ENCODE peak calls at places on chromosomes 3 and 15, in four cellular contexts. P is RWPE1; V is PC-3; I is CD4-positive, alpha-beta T cell. T is an unnamed sample.

GRCh38 chr3:141710888-141711616 is 27.0 kb upstream of the RNF7 start:
- DNase-seq in I (no peak), V (peak), P (peak), T (no peak)

GRCh38 chr3:159637895-159638542 is 350.6 kb upstream of the IL12A start:
- DNase-seq in P (peak), I (no peak), V (peak), T (no peak)

GRCh38 chr3:187958432-187959003 is 195.4 kb upstream of the LPP start:
- DNase-seq in I (peak), P (no peak), V (no peak), T (peak)

GRCh38 chr3:109355625-109356441 is 18.5 kb upstream of the DPPA4 start:
- DNase-seq in P (no peak), V (no peak), I (no peak), T (no peak)

GRCh38 chr15:94198633-94199032 is 32.7 kb upstream of the MCTP2 start:
- DNase-seq in I (no peak), V (no peak), P (no peak), T (no peak)

GRCh38 chr3:119311191-119311925 is 17.2 kb downstream of the ARHGAP31 start:
- DNase-seq in P (peak), V (peak), I (no peak), T (no peak)

GRCh38 chr15:42085236-42085605 is 9.1 kb downstream of the PLA2G4D start:
- DNase-seq in V (peak), P (no peak), I (no peak), T (no peak)

GRCh38 chr3:184648726-184649125 is 63.1 kb downstream of the MAGEF1 start:
- DNase-seq in P (no peak), I (no peak), V (no peak), T (no peak)

GRCh38 chr3:59265566-59265965 is 215.7 kb upstream of the CFAP20DC start:
- DNase-seq in I (no peak), V (no peak), P (no peak), T (no peak)

GRCh38 chr3:151770941-151771340 is 37.2 kb downstream of the AADACL2 start:
- DNase-seq in V (peak), P (no peak), I (no peak), T (no peak)

GRCh38 chr3:35383216-35383615 is 256.1 kb upstream of the ARPP21 start:
- DNase-seq in P (no peak), V (no peak), I (no peak), T (no peak)

GRCh38 chr3:42270561-42270960 is 4.6 kb upstream of the CCK start:
- DNase-seq in V (no peak), I (no peak), P (no peak), T (no peak)

GRCh38 chr3:193168911-193169310 is 72.1 kb upstream of the PLAAT1 start:
- DNase-seq in I (no peak), V (no peak), P (no peak), T (no peak)

GRCh38 chr3:161559177-161559998 is 62.8 kb downstream of the OTOL1 start:
- DNase-seq in V (peak), P (peak), I (no peak), T (no peak)

GRCh38 chr3:98761656-98762229 is 1.4 kb upstream of the ST3GAL6 start:
- DNase-seq in I (no peak), P (no peak), V (no peak), T (no peak)

GRCh38 chr3:98765721-98766120 is 2.6 kb downstream of the ST3GAL6 start:
- DNase-seq in V (no peak), I (no peak), P (no peak), T (no peak)

GRCh38 chr3:98763076-98763475 is at the start of gene ST3GAL6:
- DNase-seq in I (no peak), V (no peak), P (no peak), T (no peak)

GRCh38 chr3:98764692-98765002 is 1.5 kb downstream of the ST3GAL6 start:
- DNase-seq in I (no peak), V (no peak), P (no peak), T (no peak)

DNA sequence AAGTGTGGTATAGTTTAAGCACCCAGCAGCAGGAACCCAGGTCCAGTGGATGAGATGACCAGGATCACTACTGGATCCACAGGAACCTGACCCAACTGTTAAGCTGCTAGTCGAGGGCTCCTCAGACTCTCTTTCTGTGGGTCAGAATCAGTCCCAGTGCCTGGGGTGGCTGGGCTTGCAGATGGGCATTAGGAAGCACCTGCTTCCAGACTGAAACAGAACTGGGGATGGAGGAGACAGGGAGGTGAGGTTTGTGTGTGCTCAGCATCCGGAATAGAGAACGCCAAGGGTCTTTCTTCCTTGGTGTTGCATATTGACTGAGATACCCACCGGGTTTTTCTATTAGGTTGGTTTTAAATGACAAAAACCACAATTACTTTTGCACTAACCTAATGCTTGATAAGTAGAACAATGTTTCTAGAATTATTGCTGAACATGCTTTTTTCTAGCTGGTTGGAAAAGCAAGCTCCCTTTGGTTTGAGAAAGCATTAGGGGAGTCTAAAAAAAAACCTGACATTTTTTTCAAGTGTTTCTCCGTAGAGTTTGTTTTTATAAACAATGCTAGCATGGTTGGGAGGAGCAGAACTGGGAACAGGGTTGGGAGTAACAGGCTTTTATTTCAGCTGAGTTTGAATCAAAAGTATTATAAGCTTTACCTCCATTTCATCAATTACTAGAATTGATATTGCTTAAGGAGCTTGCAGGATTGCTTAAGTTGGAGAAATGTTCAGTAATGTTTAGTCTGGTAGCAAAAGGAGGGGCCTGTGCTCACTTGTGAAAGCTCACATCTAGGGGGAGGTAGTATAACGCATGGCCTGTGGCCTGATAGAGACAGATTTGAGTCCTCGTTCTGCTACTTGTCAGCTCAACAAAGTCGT is 913 bp downstream of the ST3GAL6 start:
- DNase-seq in P (no peak), I (no peak), V (no peak), T (no peak)
- TF ChIP-seq CTCF in P (no peak), I (no peak), V (no peak), T (no peak)

DNA sequence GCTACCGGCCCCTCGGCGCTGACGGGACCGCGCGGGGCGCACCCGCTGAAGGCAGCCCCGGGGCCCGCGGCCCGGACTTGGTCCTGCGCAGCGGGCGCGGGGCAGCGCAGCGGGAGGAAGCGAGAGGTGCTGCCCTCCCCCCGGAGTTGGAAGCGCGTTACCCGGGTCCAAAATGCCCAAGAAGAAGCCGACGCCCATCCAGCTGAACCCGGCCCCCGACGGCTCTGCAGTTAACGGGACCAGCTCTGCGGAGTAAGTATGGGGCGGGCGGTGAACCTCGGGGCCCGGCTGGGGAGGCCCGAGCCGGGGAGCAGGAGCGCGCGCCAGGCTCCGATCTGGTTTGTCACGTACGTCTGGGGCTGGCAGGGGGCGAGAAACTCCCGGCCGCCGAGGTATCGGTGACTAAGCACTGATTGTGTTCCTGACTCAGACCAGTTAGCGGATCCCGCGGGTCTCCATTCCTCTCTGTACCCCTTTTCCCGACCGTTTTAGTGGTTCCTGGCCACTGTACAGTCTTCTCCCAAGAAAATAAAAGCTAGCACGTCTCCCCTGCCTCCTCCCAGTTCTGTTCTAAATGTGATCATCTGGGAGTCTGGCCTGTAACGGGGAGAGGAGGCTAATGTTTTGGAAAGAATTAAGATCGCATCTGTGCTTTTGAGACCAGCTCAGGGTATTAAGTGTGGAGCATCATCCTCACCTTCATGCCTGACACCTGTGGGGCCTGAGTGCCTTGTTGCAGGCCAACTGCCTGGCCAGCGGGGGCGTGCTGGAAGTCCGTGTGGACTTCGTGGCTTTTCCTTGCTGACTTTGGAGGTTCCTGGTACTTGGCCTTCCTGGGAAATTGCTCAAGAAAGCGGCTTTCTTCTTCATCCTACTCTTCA is 704 bp downstream of the MAP2K1 start:
- DNase-seq in V (peak), I (peak), P (peak), T (peak)
- TF ChIP-seq CTCF in V (peak), I (no peak), P (peak), T (no peak)

GRCh38 chr3:120420855-120421570 is 29.8 kb downstream of the FSTL1 start:
- DNase-seq in P (no peak), V (no peak), I (no peak), T (no peak)
- TF ChIP-seq CTCF in P (no peak), V (no peak), I (no peak), T (no peak)

DNA sequence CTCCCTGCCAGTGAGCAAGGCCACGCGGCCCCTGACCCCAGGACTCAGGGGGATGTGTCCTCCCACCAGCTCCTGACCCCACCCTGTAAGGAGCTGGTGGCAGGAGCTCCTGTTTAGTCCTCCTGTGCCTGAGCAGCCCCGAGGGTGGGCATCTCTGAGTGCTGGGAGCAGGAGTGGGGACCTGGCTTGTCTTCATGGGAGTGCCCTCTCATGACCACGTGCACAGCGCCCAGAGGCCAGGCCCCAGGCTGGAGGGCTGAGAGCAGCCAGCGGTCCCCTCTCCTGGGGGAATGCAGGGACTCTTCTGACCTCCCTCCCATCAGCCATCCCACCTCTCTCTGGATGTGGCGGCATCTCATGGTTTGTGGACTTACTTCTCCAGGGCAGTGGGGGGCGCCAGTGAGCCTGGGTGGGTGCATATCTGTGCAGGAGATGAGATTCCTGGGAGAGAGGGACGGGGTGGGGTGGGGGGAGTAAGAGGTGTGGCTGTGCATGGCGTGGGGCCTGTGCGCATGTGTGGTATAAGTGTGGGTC is 205.6 kb downstream of the TBC1D2B start:
- DNase-seq in V (no peak), I (no peak), P (no peak), T (no peak)
- TF ChIP-seq CTCF in V (peak), I (no peak), P (no peak), T (no peak)

GRCh38 chr15:77830041-77830440 is 197.3 kb upstream of the LINGO1 start:
- DNase-seq in P (no peak), V (no peak), I (no peak), T (no peak)
- TF ChIP-seq CTCF in P (no peak), V (no peak), I (no peak), T (no peak)

GRCh38 chr15:74502301-74502700 is 38.7 kb upstream of the ARID3B start:
- DNase-seq in P (no peak), V (no peak), I (no peak), T (no peak)
- TF ChIP-seq CTCF in P (no peak), V (no peak), I (no peak), T (no peak)

DNA sequence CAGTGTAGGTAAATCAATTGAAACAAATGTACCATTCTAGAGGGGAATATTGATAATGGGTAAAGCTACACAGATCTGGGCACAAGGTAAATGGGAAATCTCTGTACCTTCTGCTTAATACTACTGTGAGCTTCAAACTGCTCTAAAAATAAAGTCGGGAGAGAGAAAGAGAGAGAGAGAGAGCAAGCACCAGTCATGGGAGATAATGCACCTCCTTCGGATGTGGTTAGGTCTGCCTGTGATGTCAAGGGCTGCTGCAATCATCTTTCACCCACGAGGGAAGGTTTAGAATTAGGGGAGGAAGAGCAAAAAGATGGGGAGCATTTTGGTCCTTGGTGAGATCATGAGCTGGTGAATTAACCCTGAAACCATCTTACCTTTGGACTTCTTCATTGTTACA is 219.1 kb downstream of the ZNF385D start:
- DNase-seq in V (no peak), I (no peak), P (no peak), T (no peak)
- TF ChIP-seq CTCF in V (no peak), I (no peak), P (no peak), T (no peak)

GRCh38 chr15:73284073-73284472 is 84.7 kb downstream of the HCN4 start:
- DNase-seq in P (peak), V (peak), I (no peak), T (no peak)
- TF ChIP-seq CTCF in P (peak), V (peak), I (no peak), T (no peak)

GRCh38 chr15:99098991-99099390 is 5.9 kb upstream of the SYNM start:
- DNase-seq in P (no peak), V (no peak), I (no peak), T (no peak)
- TF ChIP-seq CTCF in P (no peak), V (no peak), I (no peak), T (no peak)

GRCh38 chr3:150407051-150407817 is 864 bp upstream of the TSC22D2 start:
- DNase-seq in I (no peak), V (peak), P (peak), T (no peak)

GRCh38 chr3:150409125-150409526 is 1.0 kb downstream of the TSC22D2 start:
- DNase-seq in V (peak), P (no peak), I (no peak), T (no peak)

GRCh38 chr3:150407818-150408231 is 273 bp upstream of the TSC22D2 start:
- DNase-seq in P (peak), I (peak), V (peak), T (no peak)

GRCh38 chr3:150409527-150410310 is 1.6 kb downstream of the TSC22D2 start:
- DNase-seq in V (peak), P (peak), I (peak), T (peak)

GRCh38 chr3:150408232-150409124 is at the start of gene TSC22D2:
- DNase-seq in P (peak), I (peak), V (peak), T (peak)
- TF ChIP-seq CTCF in P (peak), I (no peak), V (peak), T (no peak)

T was measured in natural killer cell.